ENCODE peak calls at places on chromosomes 13 and 19, in five cellular contexts. F, X, Y, D and S are unnamed samples.

GRCh38 chr13:97221989-97222700 is at the start of gene MBNL2:
- DNase-seq in F (peak; percentile 91), X (peak; percentile 92), Y (peak; percentile 89), D (peak; percentile 84), S (peak; percentile 80)

GRCh38 chr19:44904426-44904994 is 1.1 kb upstream of the APOE start:
- DNase-seq in F (no peak), Y (no peak), D (no peak), X (no peak), S (peak; percentile 32)

GRCh38 chr19:54325194-54325621 is 12.2 kb upstream of the LILRA5 start:
- DNase-seq in X (peak; percentile 41), Y (no peak), F (peak; percentile 69), D (peak; percentile 48), S (peak; percentile 70)

GRCh38 chr13:99415851-99416331 is 85.4 kb upstream of the TM9SF2 start:
- DNase-seq in D (peak; percentile 66), X (no peak), F (no peak), Y (no peak), S (no peak)

GRCh38 chr19:13007292-13008045 is 12.2 kb downstream of the NFIX start:
- DNase-seq in F (no peak), D (no peak), Y (peak; percentile 70), X (no peak), S (no peak)

GRCh38 chr19:34989248-34989797 is 10.8 kb upstream of the GRAMD1A start:
- DNase-seq in Y (no peak), F (no peak), D (peak; percentile 26), X (no peak), S (no peak)

GRCh38 chr13:77563110-77563509 is 27.6 kb downstream of the SCEL start:
- DNase-seq in Y (no peak), X (no peak), F (no peak), D (no peak), S (no peak)

GRCh38 chr13:98860491-98860890 is 108.0 kb upstream of the SLC15A1 start:
- DNase-seq in F (no peak), X (no peak), Y (no peak), D (no peak), S (no peak)

GRCh38 chr19:41537789-41538188 is 38.2 kb upstream of the CEACAM21 start:
- DNase-seq in D (no peak), F (no peak), X (no peak), Y (no peak), S (peak; percentile 22)

GRCh38 chr19:13013649-13014048 is 18.4 kb downstream of the NFIX start:
- DNase-seq in F (peak; percentile 69), X (no peak), Y (no peak), D (no peak), S (no peak)

GRCh38 chr19:33248954-33249613 is 23.4 kb upstream of the SLC7A10 start:
- DNase-seq in D (peak; percentile 17), X (peak; percentile 45), F (no peak), Y (no peak), S (no peak)

GRCh38 chr19:48844472-48844871 is 8.2 kb upstream of the HSD17B14 start:
- DNase-seq in X (no peak), D (no peak), F (no peak), Y (no peak), S (peak; percentile 47)

GRCh38 chr13:66180806-66181205 is 1049.3 kb downstream of the PCDH9 start:
- DNase-seq in X (no peak), D (no peak), F (no peak), Y (no peak), S (no peak)

GRCh38 chr13:33263976-33264619 is 21.5 kb downstream of the STARD13 start:
- DNase-seq in Y (no peak), X (peak; percentile 57), D (no peak), F (peak; percentile 51), S (no peak)

GRCh38 chr13:57582032-57582431 is 49.5 kb upstream of the PCDH17 start:
- DNase-seq in X (no peak), F (no peak), Y (no peak), D (no peak), S (no peak)

GRCh38 chr13:99464441-99464949 is 36.8 kb upstream of the TM9SF2 start:
- DNase-seq in D (no peak), X (no peak), F (no peak), Y (no peak), S (no peak)

GRCh38 chr19:47756953-47757608 is 11.7 kb downstream of the NOP53 start:
- DNase-seq in Y (peak; percentile 71), D (no peak), X (no peak), F (no peak), S (no peak)

GRCh38 chr19:37309834-37310575 is 60.9 kb upstream of the ZNF527 start:
- DNase-seq in X (no peak), F (peak; percentile 21), Y (no peak), D (no peak), S (no peak)